ENCODE peak calls at places on chromosomes 7 and 10, in five cellular contexts. K, D, N, J and U are unnamed samples. For H3K4me1, the result is how much of the 10 kb centered on the place peaks cover.

GRCh38 chr10:42479057-42479456 is 159.3 kb downstream of the ZNF33B start:
- DNase-seq in J (no peak), D (no peak), N (no peak), K (no peak), U (no peak)

GRCh38 chr10:133532871-133533270 is 5.7 kb downstream of the CYP2E1 start:
- DNase-seq in K (no peak), J (no peak), D (no peak), N (no peak), U (no peak)

GRCh38 chr7:141072548-141073172 is 1.2 kb upstream of the TMEM178B start:
- DNase-seq in N (peak), J (peak), D (peak), K (peak), U (no peak)

GRCh38 chr7:50304158-50304910 is at the start of gene IKZF1:
- DNase-seq in N (no peak), K (peak), J (no peak), D (peak), U (no peak)

GRCh38 chr7:41503438-41503837 is 199.5 kb downstream of the INHBA start:
- DNase-seq in K (no peak), D (no peak), N (no peak), J (no peak), U (no peak)

GRCh38 chr10:12640026-12640425 is 290.7 kb downstream of the CAMK1D start:
- DNase-seq in N (no peak), K (no peak), J (no peak), D (no peak), U (no peak)

GRCh38 chr7:135501402-135501801 is 8.5 kb downstream of the CNOT4 start:
- DNase-seq in K (no peak), J (no peak), D (no peak), N (no peak), U (no peak)

GRCh38 chr10:77899080-77899477 is 27.5 kb downstream of the DLG5 start:
- DNase-seq in J (no peak), D (peak), N (no peak), K (no peak), U (no peak)

GRCh38 chr7:151272877-151273276 is 24.4 kb upstream of the SMARCD3 start:
- DNase-seq in K (peak), J (no peak), N (no peak), D (no peak), U (no peak)

GRCh38 chr10:128373071-128373749 is 247.0 kb upstream of the MKI67 start:
- DNase-seq in J (no peak), N (no peak), K (no peak), D (no peak), U (peak)

GRCh38 chr10:124736491-124737136 is 7.6 kb downstream of the FAM53B start:
- DNase-seq in D (peak), J (peak), K (peak), N (no peak), U (peak)

GRCh38 chr7:65475734-65476319 is 102.2 kb downstream of the ZNF92 start:
- DNase-seq in D (peak), K (no peak), J (no peak), N (no peak), U (no peak)

GRCh38 chr7:144118341-144118740 is 4.6 kb upstream of the OR2A14 start:
- DNase-seq in N (no peak), K (no peak), J (no peak), D (no peak), U (no peak)

GRCh38 chr10:102408728-102409603 is 9.6 kb downstream of the PSD start:
- DNase-seq in J (peak), N (no peak), K (no peak), D (peak), U (no peak)

GRCh38 chr10:119165171-119166110 is at the start of gene SFXN4:
- DNase-seq in N (peak), D (peak), K (peak), J (peak), U (no peak)

GRCh38 chr7:27112960-27113949 is 10.8 kb upstream of the HOXA2 start:
- DNase-seq in D (peak), K (no peak), J (peak), N (peak), U (no peak)

GRCh38 chr10:34434119-34434594 is 380.9 kb downstream of the PARD3 start:
- DNase-seq in N (no peak), K (no peak), J (peak), D (no peak), U (no peak)

GRCh38 chr10:113059001-113059780 is 109.1 kb downstream of the TCF7L2 start:
- DNase-seq in K (no peak), J (peak), N (no peak), D (no peak), U (no peak)

GRCh38 chr10:133128126-133129081 is 31.6 kb upstream of the KNDC1 start:
- DNase-seq in K (no peak), J (no peak), N (no peak), D (no peak), U (no peak)

GRCh38 chr7:44849277-44850210 is 1.7 kb upstream of the H2AZ2 start:
- DNase-seq in N (no peak), D (no peak), J (no peak), K (no peak), U (no peak)

GRCh38 chr7:102912742-102913141 is at the start of gene LRRC17:
- DNase-seq in N (no peak), D (no peak), J (peak), K (no peak), U (no peak)

GRCh38 chr10:88270871-88271713 is 312.0 kb downstream of the RNLS start:
- DNase-seq in J (no peak), K (peak), D (peak), N (no peak), U (no peak)

GRCh38 chr7:27199820-27200760 is at the start of gene HOXA13:
- DNase-seq in N (peak), J (no peak), D (no peak), K (no peak), U (peak)

GRCh38 chr10:44384601-44385422 is at the start of gene CXCL12:
- DNase-seq in D (peak), N (no peak), J (peak), K (peak), U (peak)

GRCh38 chr10:131211965-131212619 is 99.4 kb downstream of the TCERG1L start:
- DNase-seq in K (no peak), J (no peak), N (no peak), D (peak), U (no peak)

GRCh38 chr10:35304649-35305048 is 31.7 kb upstream of the CCNY start:
- DNase-seq in D (no peak), N (no peak), J (no peak), K (no peak), U (no peak)

GRCh38 chr10:61612451-61612850 is 50.3 kb upstream of the CABCOCO1 start:
- DNase-seq in D (no peak), N (no peak), J (no peak), K (no peak), U (no peak)

GRCh38 chr10:91201213-91201996 is 19.1 kb upstream of the PCGF5 start:
- DNase-seq in K (no peak), N (no peak), J (no peak), D (peak), U (no peak)

GRCh38 chr10:64014281-64014680 is 493.1 kb downstream of the REEP3 start:
- DNase-seq in N (no peak), J (no peak), K (no peak), D (no peak), U (no peak)

GRCh38 chr10:59906417-59907202 is at the start of gene CCDC6:
- DNase-seq in N (peak), D (peak), J (peak), K (peak), U (no peak)
- H3K4me1 ChIP-seq in N (under half), D (under half), J (under half), K (under half), U (under half)

GRCh38 chr7:6637544-6638229 is 569 bp downstream of the ZNF316 start:
- DNase-seq in N (peak), K (no peak), D (peak), J (no peak), U (no peak)
- TF ChIP-seq CTCF in N (peak), K (peak), D (peak), J (no peak), U (no peak)

GRCh38 chr10:29619273-29619672 is 15.5 kb downstream of the SVIL start:
- DNase-seq in J (peak), K (no peak), N (peak), D (no peak), U (no peak)
- H3K4me1 ChIP-seq in J (under half), K (under half), N (under half), D (under half), U (half or more)

DNA sequence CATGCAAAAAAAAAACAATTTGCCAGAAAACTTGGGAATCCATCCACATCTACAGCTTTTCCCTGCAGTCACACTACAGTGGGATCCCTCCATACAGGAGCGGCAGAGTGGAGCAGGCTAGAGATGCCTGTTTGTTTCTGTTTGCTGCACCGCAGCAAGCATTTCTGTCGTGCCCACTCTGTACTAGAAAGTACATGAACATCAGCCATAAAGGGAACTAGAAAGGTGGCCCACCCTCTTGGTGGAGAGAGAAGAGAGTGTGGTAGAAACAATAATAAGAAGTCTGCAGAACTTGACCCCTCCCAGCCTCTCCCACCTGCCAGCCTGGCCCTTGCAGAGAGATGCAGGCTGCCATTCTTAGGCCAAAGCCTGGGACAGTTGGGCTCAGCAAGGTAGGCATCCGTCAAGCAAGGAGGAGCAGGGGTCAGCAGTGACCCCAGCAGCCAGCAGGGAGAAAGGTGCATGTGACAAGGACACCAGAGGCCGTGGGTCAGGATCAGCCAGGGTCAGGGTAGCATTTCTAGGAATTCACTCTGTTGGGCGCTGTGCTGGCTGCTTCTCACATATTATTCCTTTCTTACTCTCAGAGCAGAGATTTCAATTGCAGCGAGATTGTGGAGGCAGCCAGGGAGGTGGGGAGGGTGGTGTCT is 171.8 kb downstream of the EGFR start:
- DNase-seq in J (no peak), K (no peak), D (no peak), N (no peak), U (peak)
- TF ChIP-seq CTCF in J (no peak), K (no peak), D (no peak), N (no peak), U (no peak)